ENCODE peak calls at places on chromosome 5, in five cellular contexts. One of them, this sample, is unnamed.

GRCh38 chr5:121019112-121019511 is 555.0 kb downstream of the PRR16 start:
- DNase-seq in occipital lobe: no peak
- DNase-seq in GM06990: no peak
- DNase-seq in ACHN: no peak
- DNase-seq in adrenal gland: no peak
- DNase-seq in this sample: no peak

GRCh38 chr5:133365326-133365725 is 247.0 kb downstream of the FSTL4 start:
- DNase-seq in occipital lobe: no peak
- DNase-seq in GM06990: no peak
- DNase-seq in ACHN: no peak
- DNase-seq in adrenal gland: no peak
- DNase-seq in this sample: no peak

GRCh38 chr5:150616506-150616905 is 24.0 kb upstream of the SYNPO start:
- DNase-seq in occipital lobe: no peak
- DNase-seq in GM06990: no peak
- DNase-seq in ACHN: no peak
- DNase-seq in adrenal gland: no peak
- DNase-seq in this sample: no peak

GRCh38 chr5:38948501-38948900 is 102.7 kb downstream of the OSMR start:
- DNase-seq in occipital lobe: no peak
- DNase-seq in GM06990: no peak
- DNase-seq in ACHN: no peak
- DNase-seq in adrenal gland: no peak
- DNase-seq in this sample: peak

GRCh38 chr5:136082390-136083193 is 50.1 kb upstream of the SMAD5 start:
- DNase-seq in occipital lobe: no peak
- DNase-seq in GM06990: peak
- DNase-seq in ACHN: peak
- DNase-seq in adrenal gland: peak
- DNase-seq in this sample: peak

GRCh38 chr5:25418978-25419377 is 774.2 kb upstream of the CDH10 start:
- DNase-seq in occipital lobe: no peak
- DNase-seq in GM06990: no peak
- DNase-seq in ACHN: no peak
- DNase-seq in adrenal gland: no peak
- DNase-seq in this sample: no peak

GRCh38 chr5:159764283-159764927 is 151.9 kb upstream of the ADRA1B start:
- DNase-seq in occipital lobe: no peak
- DNase-seq in GM06990: no peak
- DNase-seq in ACHN: peak
- DNase-seq in adrenal gland: peak
- DNase-seq in this sample: peak

GRCh38 chr5:79297661-79298060 is 61.7 kb downstream of the JMY start:
- DNase-seq in occipital lobe: no peak
- DNase-seq in GM06990: no peak
- DNase-seq in ACHN: no peak
- DNase-seq in adrenal gland: no peak
- DNase-seq in this sample: no peak

GRCh38 chr5:172919525-172920446 is 39.4 kb upstream of the RPL26L1 start:
- DNase-seq in occipital lobe: no peak
- DNase-seq in GM06990: no peak
- DNase-seq in ACHN: no peak
- DNase-seq in adrenal gland: peak
- DNase-seq in this sample: no peak

This sample was measured in fibroblast of villous mesenchyme.